ENCODE peak calls at places on chromosomes 7 and 10, in four cellular contexts. T is H1, E is K562, S is HCT116. U is an unnamed sample.
A peak's percentile ranks its signal among the peaks of the same experiment; 100 is the strongest.

GRCh38 chr10:131929122-131929845 is 28.5 kb downstream of the PPP2R2D start:
- DNase-seq in T (no peak), E (peak; percentile 45), S (no peak), U (no peak)

GRCh38 chr10:61733358-61733940 is 70.7 kb downstream of the CABCOCO1 start:
- DNase-seq in T (no peak), E (peak; percentile 78), S (peak; percentile 47), U (peak; percentile 78)

GRCh38 chr10:132158810-132159209 is 27.9 kb upstream of the DPYSL4 start:
- DNase-seq in T (no peak), E (no peak), S (no peak), U (no peak)

GRCh38 chr7:34108150-34108549 is 202.8 kb downstream of the BMPER start:
- DNase-seq in T (no peak), E (no peak), S (no peak), U (no peak)

GRCh38 chr10:3071405-3072198 is 4.3 kb downstream of the PFKP start:
- DNase-seq in T (no peak), E (peak; percentile 41), S (peak; percentile 91), U (no peak)

GRCh38 chr7:1106783-1107421 is 19.0 kb downstream of the GPER1 start:
- DNase-seq in T (no peak), E (no peak), S (no peak), U (no peak)

GRCh38 chr7:38950309-38950708 is 27.4 kb upstream of the POU6F2 start:
- DNase-seq in T (no peak), E (no peak), S (no peak), U (peak; percentile 50)

GRCh38 chr7:144408116-144408515 is 4.6 kb upstream of the NOBOX start:
- DNase-seq in T (no peak), E (no peak), S (no peak), U (no peak)

GRCh38 chr10:42836096-42836495 is 53.5 kb downstream of the BMS1 start:
- DNase-seq in T (peak; percentile 54), E (no peak), S (no peak), U (no peak)

GRCh38 chr7:155194531-155195140 is 103.0 kb upstream of the INSIG1 start:
- DNase-seq in T (no peak), E (no peak), S (no peak), U (no peak)

GRCh38 chr10:14833106-14833505 is 4.7 kb downstream of the CDNF start:
- DNase-seq in T (no peak), E (no peak), S (no peak), U (no peak)

GRCh38 chr7:151235091-151235787 is 3.0 kb downstream of the CHPF2 start:
- DNase-seq in T (no peak), E (no peak), S (no peak), U (no peak)
- TF ChIP-seq JUND in T (no peak), E (no peak), S (no peak), U (no peak)

GRCh38 chr10:127021771-127022170 is 116.5 kb downstream of the DOCK1 start:
- DNase-seq in T (no peak), E (no peak), S (no peak), U (no peak)

GRCh38 chr10:127027786-127028185 is 122.6 kb downstream of the DOCK1 start:
- DNase-seq in T (no peak), E (no peak), S (no peak), U (no peak)

GRCh38 chr10:127028556-127028955 is 123.3 kb downstream of the DOCK1 start:
- DNase-seq in T (no peak), E (no peak), S (no peak), U (no peak)

GRCh38 chr10:127020260-127020659 is 115.0 kb downstream of the DOCK1 start:
- DNase-seq in T (no peak), E (no peak), S (no peak), U (no peak)

DNA sequence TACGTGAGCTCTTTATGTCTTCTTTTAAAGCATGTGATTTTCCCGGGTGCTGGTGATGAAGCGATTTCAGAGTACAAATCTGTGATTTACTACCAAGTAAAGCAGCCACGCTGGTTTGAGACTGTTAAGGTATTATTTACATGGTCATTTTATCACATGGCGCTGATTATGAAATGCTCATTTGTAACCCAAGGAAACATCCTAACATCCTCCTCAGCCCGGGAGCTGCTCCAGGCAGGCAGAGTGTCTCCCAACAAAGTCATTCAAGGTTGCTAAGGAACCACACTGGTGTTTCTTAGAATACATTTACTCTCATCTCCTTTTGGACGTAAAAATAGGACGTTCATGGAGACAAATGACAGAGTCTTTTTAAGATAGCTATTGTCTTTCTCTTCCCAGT is 119.4 kb downstream of the DOCK1 start:
- DNase-seq in T (no peak), E (no peak), S (no peak), U (no peak)
- TF ChIP-seq JUND in T (no peak), E (no peak), S (no peak), U (no peak)

DNA sequence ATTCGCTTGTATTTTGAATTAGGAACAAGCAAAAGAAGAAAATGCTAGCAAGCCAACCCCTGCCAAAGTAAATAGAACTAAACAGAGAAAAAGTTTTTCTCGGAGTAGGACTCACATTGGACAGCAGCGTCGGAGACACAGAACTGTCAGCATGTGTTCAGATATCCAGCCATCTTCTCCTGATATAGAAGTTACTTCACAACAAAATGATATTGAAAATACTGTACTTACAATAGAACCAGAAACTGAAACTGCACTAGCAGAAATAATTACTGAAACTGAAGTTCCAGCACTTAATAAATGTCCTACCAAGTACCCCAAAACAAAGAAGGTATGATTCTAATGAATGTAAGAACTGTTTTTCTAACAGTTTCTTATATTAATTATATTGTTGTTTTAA is 87.9 kb downstream of the KMT2E start:
- DNase-seq in T (no peak), E (no peak), S (no peak), U (no peak)
- TF ChIP-seq JUND in T (no peak), E (no peak), S (no peak), U (no peak)

GRCh38 chr7:18117482-18117881 is 89.8 kb upstream of the PRPS1L1 start:
- DNase-seq in T (no peak), E (no peak), S (no peak), U (no peak)
- TF ChIP-seq JUND in T (no peak), E (no peak), S (no peak), U (no peak)

GRCh38 chr7:28202222-28202621 is 21.6 kb upstream of the JAZF1 start:
- DNase-seq in T (no peak), E (no peak), S (no peak), U (no peak)

GRCh38 chr7:28203498-28204240 is 23.1 kb upstream of the JAZF1 start:
- DNase-seq in T (no peak), E (no peak), S (no peak), U (no peak)

GRCh38 chr7:28211006-28211405 is 30.4 kb upstream of the JAZF1 start:
- DNase-seq in T (no peak), E (no peak), S (no peak), U (no peak)

GRCh38 chr7:28205505-28205904 is 24.9 kb upstream of the JAZF1 start:
- DNase-seq in T (no peak), E (no peak), S (peak; percentile 27), U (no peak)

DNA sequence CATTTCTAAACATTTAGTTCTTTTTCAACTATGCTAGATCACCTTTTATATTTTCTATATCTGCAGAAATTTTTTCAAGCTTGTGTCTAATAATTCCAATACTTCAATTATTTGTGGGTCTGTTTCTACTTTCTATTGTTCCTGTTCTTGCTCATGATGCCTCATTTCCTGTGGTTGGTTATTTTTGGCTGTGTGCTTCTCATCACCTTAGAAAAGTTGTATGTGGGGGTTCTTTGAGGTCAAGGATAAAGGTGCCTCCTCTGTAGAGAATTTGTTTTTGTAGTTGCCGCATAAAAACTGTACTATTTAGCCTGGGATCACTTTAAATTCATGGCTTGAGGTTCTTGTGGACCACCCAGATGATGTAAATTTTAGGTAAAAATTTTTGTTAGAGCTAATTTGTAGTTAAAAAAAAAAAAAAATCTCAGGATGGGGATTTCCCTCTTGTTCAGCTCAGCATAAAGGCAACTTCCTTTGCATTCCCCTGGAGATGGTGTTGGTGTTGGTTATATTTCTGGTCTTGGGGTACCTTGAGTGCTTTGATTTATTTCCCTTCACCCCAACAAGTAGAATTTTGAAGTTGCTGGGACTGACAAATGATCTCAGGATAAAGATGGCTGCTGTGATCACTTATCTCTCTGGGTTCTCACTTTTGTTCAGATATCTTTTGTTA is 27.0 kb upstream of the JAZF1 start:
- DNase-seq in T (no peak), E (no peak), S (no peak), U (no peak)
- TF ChIP-seq JUND in T (no peak), E (no peak), S (no peak), U (no peak)

GRCh38 chr10:123240776-123241175 is 86.6 kb downstream of the BUB3 start:
- DNase-seq in T (no peak), E (no peak), S (no peak), U (no peak)

GRCh38 chr10:123236122-123236521 is 81.9 kb downstream of the BUB3 start:
- DNase-seq in T (no peak), E (peak; percentile 5), S (no peak), U (peak; percentile 6)

GRCh38 chr10:123245264-123245663 is 91.1 kb downstream of the BUB3 start:
- DNase-seq in T (no peak), E (peak; percentile 1), S (no peak), U (no peak)

GRCh38 chr10:123240250-123240649 is 86.0 kb downstream of the BUB3 start:
- DNase-seq in T (no peak), E (no peak), S (no peak), U (no peak)

GRCh38 chr10:123241391-123242141 is 87.4 kb downstream of the BUB3 start:
- DNase-seq in T (no peak), E (no peak), S (no peak), U (no peak)
- TF ChIP-seq JUND in T (no peak), E (no peak), S (no peak), U (no peak)

DNA sequence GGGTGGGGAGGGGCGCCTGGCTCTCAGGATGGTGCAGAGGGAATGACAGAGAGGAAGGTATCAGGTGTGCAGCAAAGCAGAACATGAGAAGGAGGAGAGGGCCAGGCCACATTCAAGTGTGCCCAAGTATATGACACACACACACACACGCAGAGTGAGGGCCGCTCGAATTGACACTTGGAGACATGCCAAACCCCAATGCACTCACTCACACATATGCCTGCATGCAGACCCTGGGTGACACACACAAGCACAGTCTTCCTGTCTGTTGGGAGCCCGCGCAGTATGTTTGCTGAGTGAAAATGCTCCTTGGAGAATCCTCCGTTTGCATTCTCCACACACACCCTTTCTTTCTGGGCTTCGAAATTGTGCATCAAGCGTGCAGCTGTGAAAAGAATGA is 121.0 kb downstream of the PLXNA4 start:
- DNase-seq in T (no peak), E (no peak), S (no peak), U (no peak)
- TF ChIP-seq JUND in T (no peak), E (no peak), S (no peak), U (no peak)

U was measured in T47D.